ENCODE peak calls at places on chromosomes 5 and 9, in four cellular contexts. L is A673, T is fibroblast of lung, F is lung. H is an unnamed sample.

GRCh38 chr9:137892424-137893191 is 15.0 kb downstream of the CACNA1B start:
- DNase-seq in L (no peak), T (no peak), F (no peak), H (no peak)

GRCh38 chr9:78115073-78115472 is 83.5 kb upstream of the GNAQ start:
- DNase-seq in L (peak; percentile 66), T (no peak), F (no peak), H (no peak)

GRCh38 chr5:23367863-23368262 is 139.5 kb upstream of the PRDM9 start:
- DNase-seq in L (no peak), T (peak; percentile 26), F (no peak), H (no peak)

GRCh38 chr5:132445640-132445923 is 45.0 kb downstream of the IRF1 start:
- DNase-seq in L (no peak), T (no peak), F (no peak), H (no peak)

GRCh38 chr5:176611435-176611834 is 1.5 kb upstream of the GPRIN1 start:
- DNase-seq in L (peak; percentile 62), T (peak; percentile 89), F (peak; percentile 64), H (peak; percentile 39)

GRCh38 chr9:14198544-14199510 is 115.1 kb downstream of the NFIB start:
- DNase-seq in L (no peak), T (peak; percentile 53), F (no peak), H (no peak)

GRCh38 chr5:127513571-127513970 is 3.9 kb upstream of the PRRC1 start:
- DNase-seq in L (no peak), T (no peak), F (no peak), H (no peak)

GRCh38 chr5:117881426-117882230 is 1106.7 kb downstream of the DTWD2 start:
- DNase-seq in L (no peak), T (no peak), F (no peak), H (no peak)

GRCh38 chr5:123673107-123673506 is 161.1 kb downstream of the CSNK1G3 start:
- DNase-seq in L (no peak), T (no peak), F (no peak), H (no peak)

GRCh38 chr5:19950897-19951296 is 37.1 kb downstream of the CDH18 start:
- DNase-seq in L (no peak), T (no peak), F (no peak), H (no peak)

GRCh38 chr9:133727277-133727875 is 10.8 kb downstream of the SARDH start:
- DNase-seq in L (no peak), T (no peak), F (peak; percentile 18), H (no peak)

GRCh38 chr5:64836786-64837185 is 68.1 kb downstream of the CWC27 start:
- DNase-seq in L (no peak), T (no peak), F (no peak), H (no peak)

GRCh38 chr5:124935060-124935459 is 188.6 kb upstream of the ZNF608 start:
- DNase-seq in L (no peak), T (no peak), F (no peak), H (no peak)

GRCh38 chr9:135211524-135211890 is 124.0 kb downstream of the OLFM1 start:
- DNase-seq in L (no peak), T (no peak), F (no peak), H (no peak)

GRCh38 chr5:33690736-33691135 is 201.1 kb downstream of the ADAMTS12 start:
- DNase-seq in L (no peak), T (peak; percentile 64), F (no peak), H (no peak)

GRCh38 chr5:90503596-90503995 is 25.8 kb downstream of the LYSMD3 start:
- DNase-seq in L (no peak), T (no peak), F (no peak), H (no peak)

GRCh38 chr9:106228861-106229260 is 534.5 kb downstream of the TMEM38B start:
- DNase-seq in L (no peak), T (no peak), F (no peak), H (no peak)

GRCh38 chr5:138979684-138980275 is 104.6 kb upstream of the LRRTM2 start:
- DNase-seq in L (no peak), T (no peak), F (no peak), H (no peak)

GRCh38 chr5:55530669-55531068 is 4.1 kb downstream of the PLPP1 start:
- DNase-seq in L (no peak), T (no peak), F (no peak), H (no peak)

GRCh38 chr5:123203105-123203794 is 114.2 kb downstream of the PRDM6 start:
- DNase-seq in L (no peak), T (peak; percentile 85), F (no peak), H (no peak)

GRCh38 chr5:72204946-72205345 is 97.7 kb downstream of the MAP1B start:
- DNase-seq in L (no peak), T (peak; percentile 18), F (no peak), H (no peak)

GRCh38 chr5:74434124-74434899 is 206.2 kb downstream of the ENC1 start:
- DNase-seq in L (peak; percentile 73), T (no peak), F (no peak), H (no peak)

GRCh38 chr9:105311317-105311716 is 66.9 kb downstream of the SLC44A1 start:
- DNase-seq in L (no peak), T (no peak), F (no peak), H (no peak)

GRCh38 chr9:137333016-137333726 is 31.1 kb upstream of the NRARP start:
- DNase-seq in L (no peak), T (no peak), F (no peak), H (no peak)

GRCh38 chr5:54013556-54014157 is 296.7 kb downstream of the ARL15 start:
- DNase-seq in L (peak; percentile 37), T (peak; percentile 99), F (no peak), H (peak; percentile 70)

GRCh38 chr5:61357745-61358144 is 25.7 kb downstream of the ZSWIM6 start:
- DNase-seq in L (no peak), T (no peak), F (no peak), H (no peak)
- TF ChIP-seq CTCF in L (peak; percentile 50), T (peak; percentile 43), F (no peak), H (peak; percentile 48)

GRCh38 chr9:111601237-111602018 is 2.0 kb upstream of the PTGR1 start:
- DNase-seq in L (no peak), T (peak; percentile 59), F (no peak), H (no peak)

GRCh38 chr9:111597852-111598729 is 1.4 kb downstream of the PTGR1 start:
- DNase-seq in L (peak; percentile 78), T (peak; percentile 74), F (peak; percentile 56), H (no peak)

GRCh38 chr9:111599948-111600343 is 499 bp upstream of the PTGR1 start:
- DNase-seq in L (no peak), T (no peak), F (no peak), H (no peak)

GRCh38 chr9:111598730-111599091 is 736 bp downstream of the PTGR1 start:
- DNase-seq in L (peak; percentile 24), T (peak; percentile 52), F (peak; percentile 31), H (no peak)

DNA sequence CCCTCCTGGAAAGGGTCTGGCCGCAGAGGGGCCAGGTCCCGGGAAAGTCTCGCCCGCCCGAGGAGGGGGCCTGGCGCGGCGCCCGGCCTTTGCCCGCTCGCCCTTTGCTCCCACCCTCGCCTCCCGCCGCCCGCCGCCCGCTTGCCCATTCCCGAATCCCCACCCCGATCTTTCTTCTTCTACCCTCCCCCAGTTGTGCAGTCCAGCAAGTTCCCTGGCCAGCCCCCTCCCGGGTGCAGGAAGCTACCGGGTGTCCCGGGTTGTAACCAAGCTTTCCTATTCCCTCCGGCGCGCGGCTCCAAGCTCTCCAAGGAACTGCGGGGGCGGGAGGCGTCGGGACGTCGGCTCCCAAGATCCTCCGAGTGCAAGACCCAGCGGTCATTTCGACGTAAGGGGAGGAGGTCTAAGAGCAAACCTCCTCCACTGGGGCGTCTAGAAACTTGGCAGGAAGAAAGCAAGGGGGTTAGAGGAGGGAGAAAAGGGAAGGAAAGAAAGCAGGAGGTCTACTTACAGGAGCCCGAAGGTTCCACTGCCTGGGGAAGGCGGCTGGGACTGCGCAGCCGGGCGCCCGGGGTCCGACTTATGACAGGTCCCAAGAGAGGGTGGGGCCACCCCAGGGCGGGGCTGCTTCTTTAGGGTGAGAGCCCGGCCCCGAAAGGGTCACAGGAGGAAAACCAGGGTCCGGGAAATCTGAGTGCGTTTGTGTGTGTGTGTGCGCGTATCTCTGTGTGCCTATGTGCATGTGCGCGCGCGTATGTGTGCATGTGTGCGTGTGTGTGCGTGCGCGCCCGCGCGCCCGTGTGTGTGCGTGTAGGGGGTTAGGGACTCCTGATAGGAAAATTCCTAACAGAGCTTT is at the start of gene PTGR1:
- DNase-seq in L (peak; percentile 90), T (peak; percentile 87), F (peak; percentile 89), H (peak; percentile 73)
- H3K4me3 ChIP-seq in L (peak within 1 kb of the TSS; percentile 66), T (peak within 1 kb of the TSS; percentile 74), F (peak within 1 kb of the TSS; percentile 64), H (peak within 1 kb of the TSS; percentile 76)

GRCh38 chr5:180790020-180790419 is 12.6 kb downstream of the MGAT1 start:
- DNase-seq in L (no peak), T (no peak), F (no peak), H (no peak)
- TF ChIP-seq CTCF in L (no peak), T (no peak), F (no peak), H (no peak)

GRCh38 chr5:660491-661030 is 32.6 kb downstream of the TPPP start:
- DNase-seq in L (no peak), T (no peak), F (no peak), H (no peak)
- H3K4me3 ChIP-seq in L (no peak overlapping the region), T (no peak overlapping the region), F (no peak overlapping the region), H (no peak overlapping the region)

DNA sequence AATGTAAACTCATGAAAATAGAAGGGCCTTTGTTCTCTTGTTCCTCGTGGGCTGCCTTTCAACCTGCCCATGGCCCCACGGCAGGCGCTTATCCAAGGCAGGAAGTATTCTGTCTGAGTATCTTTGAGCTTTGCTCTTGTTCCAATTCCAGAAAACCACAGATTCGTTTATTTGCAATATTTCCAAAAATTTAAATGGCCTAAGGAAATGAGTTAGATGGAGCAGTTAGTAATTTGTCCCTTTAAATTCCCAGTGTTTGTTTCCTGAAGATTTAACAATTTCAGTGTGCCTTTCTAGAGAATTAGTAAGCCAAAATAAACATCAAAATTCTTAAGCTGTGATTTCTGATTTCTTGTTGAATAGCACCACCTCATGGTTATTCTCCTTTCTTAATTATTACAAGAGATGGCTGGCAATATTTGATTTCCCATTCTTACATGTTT is 299.4 kb upstream of the RASA1 start:
- DNase-seq in L (peak; percentile 70), T (peak; percentile 79), F (no peak), H (peak; percentile 27)
- TF ChIP-seq CTCF in L (peak; percentile 59), T (peak; percentile 26), F (peak; percentile 10), H (peak; percentile 25)

DNA sequence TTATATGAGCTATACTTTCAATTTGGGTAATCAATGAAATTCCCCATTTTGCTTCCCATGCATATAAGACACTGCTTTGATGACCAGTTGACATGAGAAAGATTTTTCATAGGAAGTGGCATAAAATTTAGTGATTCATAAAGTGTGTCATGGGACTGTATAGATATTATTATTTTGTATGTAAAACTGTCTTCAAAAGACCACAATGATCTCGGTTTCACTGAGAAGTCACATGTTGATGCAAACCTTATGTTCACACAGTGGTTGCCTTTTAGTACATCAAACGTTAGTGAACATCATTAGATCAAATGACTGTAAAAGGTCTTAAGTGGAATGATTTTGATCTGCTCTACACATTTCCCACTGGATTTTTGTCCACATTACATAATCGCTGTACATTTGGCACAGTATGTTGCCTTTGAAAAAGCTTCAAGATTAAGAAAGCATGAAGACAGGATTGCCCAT is 349.2 kb upstream of the MEF2C start:
- DNase-seq in L (no peak), T (peak; percentile 6), F (no peak), H (peak; percentile 29)
- H3K4me3 ChIP-seq in L (no peak overlapping the region), T (no peak overlapping the region), F (no peak overlapping the region), H (no peak overlapping the region)

GRCh38 chr9:126989847-126990821 is 75.6 kb downstream of the RALGPS1 start:
- DNase-seq in L (no peak), T (peak; percentile 52), F (no peak), H (no peak)
- TF ChIP-seq CTCF in L (no peak), T (no peak), F (no peak), H (no peak)

GRCh38 chr5:169980418-169981053 is at the start of gene INSYN2B:
- DNase-seq in L (peak; percentile 91), T (peak; percentile 93), F (peak; percentile 47), H (peak; percentile 66)
- H3K4me3 ChIP-seq in L (peak within 1 kb of the TSS; percentile 57), T (peak within 1 kb of the TSS; percentile 73), F (no peak within 1 kb of the TSS), H (peak within 1 kb of the TSS; percentile 52)

H was measured in retinal pigment epithelial cell.